ENCODE peak calls at places on chromosomes 3 and 15, in six cellular contexts. N, H, B, Q, P and S are unnamed samples.

GRCh38 chr15:25738171-25738792 is 124.8 kb downstream of the ATP10A start:
- DNase-seq in N (no peak), H (no peak), B (no peak), Q (no peak), P (no peak), S (no peak)

GRCh38 chr3:171784937-171785336 is 25.3 kb downstream of the PLD1 start:
- DNase-seq in N (no peak), H (no peak), B (no peak), Q (no peak), P (no peak), S (no peak)

GRCh38 chr3:129558076-129558771 is 15.2 kb downstream of the H1-8 start:
- DNase-seq in N (no peak), H (no peak), B (no peak), Q (no peak), P (no peak), S (no peak)

GRCh38 chr3:52333869-52334557 is 17.9 kb downstream of the DNAH1 start:
- DNase-seq in N (no peak), H (no peak), B (no peak), Q (no peak), P (no peak), S (peak; percentile 63)

GRCh38 chr3:49470714-49471420 is 800 bp downstream of the DAG1 start:
- DNase-seq in N (no peak), H (no peak), B (no peak), Q (no peak), P (no peak), S (no peak)

GRCh38 chr3:107753494-107753893 is 230.7 kb downstream of the BBX start:
- DNase-seq in N (no peak), H (no peak), B (peak; percentile 64), Q (peak; percentile 35), P (peak; percentile 29), S (peak; percentile 27)

GRCh38 chr3:42033741-42034140 is 57.4 kb upstream of the TRAK1 start:
- DNase-seq in N (no peak), H (no peak), B (no peak), Q (no peak), P (no peak), S (no peak)

GRCh38 chr3:105013657-105014056 is 353.1 kb upstream of the ALCAM start:
- DNase-seq in N (no peak), H (no peak), B (peak; percentile 20), Q (no peak), P (no peak), S (no peak)

GRCh38 chr3:157999246-157999645 is 107.0 kb downstream of the SHOX2 start:
- DNase-seq in N (no peak), H (no peak), B (no peak), Q (no peak), P (no peak), S (no peak)

GRCh38 chr15:36807134-36807764 is 227.8 kb downstream of the CDIN1 start:
- DNase-seq in N (no peak), H (no peak), B (no peak), Q (no peak), P (no peak), S (no peak)

GRCh38 chr3:165404357-165405042 is 208.3 kb upstream of the SLITRK3 start:
- DNase-seq in N (no peak), H (no peak), B (no peak), Q (no peak), P (no peak), S (no peak)

GRCh38 chr3:196537319-196537984 is 22.3 kb upstream of the SMCO1 start:
- DNase-seq in N (peak; percentile 83), H (no peak), B (peak; percentile 80), Q (peak; percentile 52), P (no peak), S (no peak)

GRCh38 chr3:12948891-12949711 is 107.7 kb upstream of the RPL32 start:
- DNase-seq in N (no peak), H (no peak), B (no peak), Q (no peak), P (no peak), S (no peak)

GRCh38 chr15:30940359-30940758 is 36.6 kb downstream of the FAN1 start:
- DNase-seq in N (no peak), H (no peak), B (no peak), Q (peak; percentile 67), P (peak; percentile 75), S (no peak)

GRCh38 chr3:190458040-190458439 is 8.3 kb upstream of the TMEM207 start:
- DNase-seq in N (no peak), H (no peak), B (peak; percentile 45), Q (no peak), P (no peak), S (no peak)

GRCh38 chr3:20648294-20648693 is 462.3 kb upstream of the SGO1 start:
- DNase-seq in N (no peak), H (no peak), B (no peak), Q (no peak), P (no peak), S (no peak)

GRCh38 chr3:43582876-43583275 is 38.9 kb downstream of the ANO10 start:
- DNase-seq in N (no peak), H (no peak), B (no peak), Q (no peak), P (no peak), S (no peak)

GRCh38 chr3:43584043-43584826 is 37.6 kb downstream of the ANO10 start:
- DNase-seq in N (no peak), H (no peak), B (no peak), Q (no peak), P (no peak), S (no peak)

GRCh38 chr3:43580181-43580580 is 41.6 kb downstream of the ANO10 start:
- DNase-seq in N (no peak), H (no peak), B (no peak), Q (no peak), P (no peak), S (no peak)

GRCh38 chr3:43581343-43581742 is 40.5 kb downstream of the ANO10 start:
- DNase-seq in N (no peak), H (no peak), B (no peak), Q (no peak), P (no peak), S (no peak)

DNA sequence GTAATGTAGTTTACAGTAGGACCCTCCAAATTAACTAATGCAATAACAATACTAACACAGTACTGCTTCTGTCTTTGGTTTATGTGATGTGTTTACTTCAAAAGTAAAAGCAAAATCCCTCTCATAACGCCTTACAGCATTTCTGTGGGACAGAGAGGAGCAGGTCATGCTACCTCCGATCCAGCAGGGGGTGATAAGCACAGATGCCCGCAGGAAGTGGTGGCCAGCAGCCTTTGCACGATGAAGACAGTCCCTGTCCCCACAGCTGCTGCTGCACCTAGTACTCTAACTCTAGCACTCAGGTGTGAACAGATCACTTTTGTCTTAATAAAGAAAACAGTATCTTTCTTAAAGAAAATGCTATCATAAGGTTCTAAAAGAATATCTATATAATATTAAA is 38.3 kb downstream of the ANO10 start:
- DNase-seq in N (no peak), H (no peak), B (peak; percentile 58), Q (no peak), P (no peak), S (no peak)
- H3K27ac ChIP-seq in N (no peak overlapping the region), H (no peak overlapping the region), B (no peak overlapping the region), Q (no peak overlapping the region), P (no peak overlapping the region), S (no peak overlapping the region)

DNA sequence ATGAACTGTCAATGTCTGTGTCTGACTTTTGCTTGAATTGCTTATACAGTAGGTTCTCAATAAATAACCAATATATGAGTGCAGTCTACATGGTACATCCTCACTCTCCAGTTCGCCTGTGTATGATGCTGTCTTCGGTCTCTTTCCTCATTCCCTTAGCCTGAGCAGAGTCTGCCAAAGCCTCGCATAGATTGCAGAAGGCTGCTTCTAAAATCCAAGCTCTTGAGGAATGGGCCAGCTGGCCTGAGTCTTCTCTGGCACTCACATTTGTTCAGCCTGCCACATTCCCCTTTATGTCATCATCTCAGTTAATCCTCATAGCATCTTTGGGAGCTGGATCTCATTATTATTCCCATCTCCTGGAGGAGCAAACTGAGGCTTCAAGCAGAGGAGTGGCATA is 27.2 kb upstream of the ADAMTS7 start:
- DNase-seq in N (no peak), H (no peak), B (no peak), Q (no peak), P (no peak), S (no peak)
- TF ChIP-seq POLR2AphosphoS5 in N (no peak), H (no peak), B (no peak), Q (no peak), P (no peak), S (no peak)

GRCh38 chr3:2921903-2922302 is 188.3 kb downstream of the IL5RA start:
- DNase-seq in N (no peak), H (no peak), B (peak; percentile 38), Q (no peak), P (no peak), S (no peak)
- TF ChIP-seq CTCF in N (peak; percentile 31), H (no peak), B (peak; percentile 63), Q (no peak), P (peak; percentile 21), S (peak; percentile 36)

DNA sequence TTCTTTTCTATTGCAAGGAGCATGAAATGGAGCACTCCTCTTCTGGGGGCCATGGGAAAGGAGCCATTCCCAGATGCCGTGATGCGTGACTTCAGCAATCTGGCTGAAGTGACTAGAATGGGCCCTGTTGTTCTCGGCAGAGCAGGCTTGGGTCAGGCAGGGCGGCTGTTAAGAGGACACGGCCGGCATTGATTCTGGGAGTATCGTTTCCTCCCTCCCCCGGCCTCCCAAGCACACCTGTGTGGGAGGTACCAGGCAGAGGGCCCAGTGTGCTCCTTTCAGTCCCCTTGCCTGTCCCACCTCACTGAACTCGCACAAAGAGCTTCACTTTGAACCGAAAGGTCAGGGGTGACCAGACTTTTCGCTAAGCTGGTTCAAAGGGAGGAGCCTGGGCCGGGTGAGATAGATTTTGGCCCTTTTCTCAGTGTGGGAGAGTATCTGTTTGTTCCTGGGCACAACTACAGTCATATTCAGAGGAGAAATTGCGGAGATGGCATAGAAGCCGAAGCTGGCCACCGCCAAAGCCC is 92.7 kb downstream of the CEMIP start:
- DNase-seq in N (no peak), H (no peak), B (no peak), Q (no peak), P (no peak), S (no peak)
- H3K27ac ChIP-seq in N (no peak overlapping the region), H (no peak overlapping the region), B (no peak overlapping the region), Q (no peak overlapping the region), P (no peak overlapping the region), S (no peak overlapping the region)

GRCh38 chr15:80684697-80685096 is 10.4 kb upstream of the ABHD17C start:
- DNase-seq in N (no peak), H (no peak), B (no peak), Q (no peak), P (no peak), S (no peak)
- TF ChIP-seq POLR2AphosphoS5 in N (no peak), H (no peak), B (no peak), Q (no peak), P (no peak), S (no peak)

GRCh38 chr3:46759239-46760152 is 41.8 kb upstream of the PRSS50 start:
- DNase-seq in N (no peak), H (no peak), B (peak; percentile 32), Q (no peak), P (no peak), S (no peak)

GRCh38 chr3:46755646-46756045 is 38.0 kb upstream of the PRSS50 start:
- DNase-seq in N (no peak), H (no peak), B (no peak), Q (no peak), P (no peak), S (no peak)

GRCh38 chr3:46756642-46757041 is 39.0 kb upstream of the PRSS50 start:
- DNase-seq in N (no peak), H (no peak), B (no peak), Q (no peak), P (no peak), S (no peak)
- TF ChIP-seq CTCF in N (no peak), H (no peak), B (peak; percentile 26), Q (no peak), P (no peak), S (no peak)

GRCh38 chr15:100517820-100518219 is 10.9 kb downstream of the CERS3 start:
- DNase-seq in N (no peak), H (no peak), B (no peak), Q (no peak), P (no peak), S (no peak)
- H3K27ac ChIP-seq in N (no peak overlapping the region), H (no peak overlapping the region), B (no peak overlapping the region), Q (no peak overlapping the region), P (no peak overlapping the region), S (no peak overlapping the region)